ENCODE peak calls at places on chromosomes 1 and 21, in seven cellular contexts. P is fibroblast of pulmonary artery, X is pancreas, Z is A549, S is tibial artery, K is choroid plexus epithelial cell, D is right atrium auricular region. A is an unnamed sample.

GRCh38 chr1:9449106-9449627 is 90.1 kb upstream of the SLC25A33 start:
- DNase-seq in P (peak; percentile 43), X (no peak), Z (no peak), S (peak; percentile 85), K (peak; percentile 52), D (no peak), A (no peak)

GRCh38 chr1:89939693-89940438 is 55.0 kb upstream of the ZNF326 start:
- DNase-seq in P (no peak), X (no peak), Z (no peak), S (no peak), K (no peak), D (no peak), A (no peak)

GRCh38 chr1:180244840-180245239 is 14.8 kb downstream of the LHX4 start:
- DNase-seq in P (no peak), X (no peak), Z (no peak), S (no peak), K (no peak), D (no peak), A (no peak)

GRCh38 chr21:16578912-16579311 is 849.1 kb downstream of the USP25 start:
- DNase-seq in P (peak; percentile 31), X (no peak), Z (no peak), S (no peak), K (peak; percentile 36), D (no peak), A (no peak)

GRCh38 chr1:243301059-243301458 is 45.2 kb downstream of the SDCCAG8 start:
- DNase-seq in P (peak; percentile 28), X (no peak), Z (no peak), S (no peak), K (peak; percentile 87), D (no peak), A (no peak)

GRCh38 chr1:153608742-153609584 is 4.0 kb downstream of the S100A16 start:
- DNase-seq in P (peak; percentile 97), X (no peak), Z (peak; percentile 98), S (peak; percentile 74), K (peak; percentile 85), D (peak; percentile 91), A (peak; percentile 96)

GRCh38 chr1:87104945-87105344 is 190.5 kb downstream of the HS2ST1 start:
- DNase-seq in P (no peak), X (no peak), Z (no peak), S (no peak), K (no peak), D (no peak), A (peak; percentile 28)

GRCh38 chr1:66671472-66671871 is 80.8 kb upstream of the DYNLT5 start:
- DNase-seq in P (no peak), X (no peak), Z (no peak), S (no peak), K (no peak), D (no peak), A (no peak)

GRCh38 chr1:95086949-95087533 is 14.3 kb upstream of the ALG14 start:
- DNase-seq in P (peak; percentile 94), X (peak; percentile 17), Z (peak; percentile 72), S (peak; percentile 37), K (peak; percentile 96), D (peak; percentile 77), A (peak; percentile 55)

GRCh38 chr21:33033094-33033951 is 7.6 kb downstream of the OLIG2 start:
- DNase-seq in P (no peak), X (no peak), Z (no peak), S (no peak), K (no peak), D (no peak), A (no peak)

GRCh38 chr1:27623327-27624212 is 11.4 kb downstream of the FGR start:
- DNase-seq in P (no peak), X (no peak), Z (no peak), S (no peak), K (no peak), D (no peak), A (no peak)

GRCh38 chr1:157770442-157771043 is 6.4 kb downstream of the FCRL2 start:
- DNase-seq in P (no peak), X (no peak), Z (no peak), S (no peak), K (no peak), D (no peak), A (no peak)

GRCh38 chr1:30964706-30965105 is 56.1 kb upstream of the SDC3 start:
- DNase-seq in P (no peak), X (no peak), Z (no peak), S (no peak), K (no peak), D (no peak), A (no peak)

GRCh38 chr1:200131551-200132125 is 104.1 kb downstream of the NR5A2 start:
- DNase-seq in P (no peak), X (no peak), Z (peak; percentile 42), S (no peak), K (peak; percentile 26), D (no peak), A (peak; percentile 6)

GRCh38 chr1:221567859-221568507 is 173.9 kb downstream of the DUSP10 start:
- DNase-seq in P (peak; percentile 8), X (no peak), Z (no peak), S (no peak), K (no peak), D (no peak), A (no peak)

GRCh38 chr1:1202831-1203560 is 3.4 kb downstream of the TNFRSF18 start:
- DNase-seq in P (no peak), X (no peak), Z (no peak), S (no peak), K (no peak), D (no peak), A (peak; percentile 49)

GRCh38 chr21:21301013-21301412 is 302.8 kb downstream of the NCAM2 start:
- DNase-seq in P (no peak), X (no peak), Z (no peak), S (no peak), K (no peak), D (no peak), A (no peak)

GRCh38 chr1:34780528-34780927 is 486 bp upstream of the GJB3 start:
- DNase-seq in P (no peak), X (no peak), Z (no peak), S (peak; percentile 10), K (no peak), D (no peak), A (peak; percentile 60)

DNA sequence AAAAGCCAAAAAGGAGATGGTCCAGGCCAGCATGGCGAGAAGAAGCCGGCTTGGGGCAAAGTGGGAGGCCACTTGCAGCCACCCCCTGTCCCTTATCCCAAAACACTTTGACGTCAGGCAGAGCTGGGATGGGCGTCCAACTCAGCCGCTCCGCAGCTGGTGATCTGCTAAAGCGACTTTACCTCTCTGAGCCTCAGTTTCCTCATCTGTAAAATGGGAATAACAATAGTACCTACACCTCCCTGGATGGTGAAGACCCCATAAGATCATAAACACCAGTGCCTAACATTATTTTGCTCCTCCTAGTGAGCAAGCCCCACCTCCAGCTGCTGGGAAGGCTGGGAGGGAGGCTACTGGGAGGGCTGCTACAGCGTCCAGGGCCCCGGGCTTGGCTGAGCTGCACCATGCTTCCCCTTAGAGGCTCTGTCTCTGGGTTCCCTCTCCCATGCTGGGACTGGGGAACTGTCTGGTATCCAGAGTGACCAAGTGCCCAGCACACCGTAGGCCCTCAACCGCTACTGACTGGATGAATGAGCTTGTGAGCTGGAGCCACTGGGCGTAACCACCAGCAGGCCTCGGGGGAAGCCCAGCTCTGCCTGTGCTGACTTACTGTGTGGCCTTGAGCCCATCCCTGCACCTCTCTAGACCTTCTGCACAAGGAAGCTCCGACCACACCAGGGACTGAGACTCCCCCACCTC is 18.3 kb downstream of the IFFO2 start:
- DNase-seq in P (no peak), X (no peak), Z (no peak), S (no peak), K (no peak), D (no peak), A (no peak)
- H3K4me3 ChIP-seq in P (no peak overlapping the region), X (no peak overlapping the region), Z (no peak overlapping the region), S (no peak overlapping the region), K (no peak overlapping the region), D (no peak overlapping the region), A (no peak overlapping the region)

DNA sequence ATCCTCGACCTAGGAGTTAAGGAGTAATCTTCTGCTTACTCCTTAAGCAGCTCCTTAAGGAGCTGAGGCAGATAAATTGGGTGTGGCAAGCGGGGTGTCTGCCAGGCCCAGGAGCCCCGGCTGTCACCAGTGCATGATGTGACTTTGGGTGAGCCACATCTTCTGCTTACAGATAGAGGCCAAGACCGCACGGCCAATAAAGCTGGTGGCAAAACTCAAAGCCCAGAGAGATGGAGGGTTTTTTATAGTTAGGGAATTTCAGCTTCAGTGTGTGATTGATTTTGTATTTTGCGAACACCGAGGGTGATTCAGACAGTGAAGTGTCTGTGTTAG is 9.8 kb downstream of the MX2 start:
- DNase-seq in P (no peak), X (no peak), Z (no peak), S (no peak), K (no peak), D (no peak), A (no peak)
- TF ChIP-seq CTCF in P (no peak), X (no peak), Z (no peak), S (no peak), K (no peak), D (no peak), A (no peak)

GRCh38 chr1:8133657-8134430 is 107.7 kb upstream of the ERRFI1 start:
- DNase-seq in P (peak; percentile 91), X (peak; percentile 42), Z (no peak), S (peak; percentile 84), K (peak; percentile 96), D (peak; percentile 84), A (peak; percentile 90)
- H3K4me3 ChIP-seq in P (peak overlapping the region; percentile 12), X (no peak overlapping the region), Z (no peak overlapping the region), S (no peak overlapping the region), K (peak overlapping the region; percentile 1), D (no peak overlapping the region), A (no peak overlapping the region)

GRCh38 chr1:11266268-11267074 is 4.1 kb upstream of the MTOR start:
- DNase-seq in P (no peak), X (no peak), Z (no peak), S (no peak), K (no peak), D (no peak), A (no peak)

DNA sequence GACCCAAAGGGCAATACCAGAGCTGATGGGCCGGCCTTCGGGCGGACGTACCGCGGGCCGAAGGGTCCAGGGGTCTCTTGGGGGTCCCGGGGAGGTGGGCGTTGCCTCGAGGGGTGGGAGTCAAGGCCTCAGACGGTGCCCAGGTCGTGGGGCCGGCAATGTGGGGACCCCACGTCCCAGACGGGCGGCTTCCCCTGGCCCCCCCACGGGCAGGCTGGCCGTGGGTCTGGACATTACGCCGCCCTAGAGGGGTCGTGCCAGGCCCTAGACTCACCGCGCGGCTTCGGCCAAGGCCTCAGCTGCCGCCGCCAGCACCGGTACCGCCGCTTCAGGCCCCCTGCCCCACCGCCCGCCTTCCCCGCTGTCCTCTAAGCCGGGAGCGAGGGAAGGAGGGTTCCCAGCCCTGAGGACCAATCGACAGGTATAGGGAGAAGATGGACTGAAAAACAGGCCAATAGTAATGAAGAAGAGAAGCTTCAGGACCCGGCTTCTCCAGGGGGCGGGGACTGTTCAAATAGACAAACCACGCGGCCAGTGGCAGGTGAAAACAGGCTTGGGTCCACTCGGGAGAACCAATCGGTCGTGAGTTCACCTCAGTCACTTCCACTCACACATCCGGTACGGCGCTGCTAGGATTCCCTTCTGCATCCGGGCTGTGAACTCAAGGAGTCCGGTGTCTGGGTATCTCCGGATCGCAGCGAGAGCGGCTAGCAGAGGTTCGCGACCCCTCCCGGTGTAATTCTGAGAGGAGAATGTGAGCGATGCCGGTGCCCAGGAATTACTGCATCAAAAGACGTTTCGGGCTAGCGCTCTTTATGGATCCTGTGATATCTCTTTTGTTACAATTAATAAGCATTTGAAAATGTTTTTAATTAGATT is at the start of gene MTOR:
- DNase-seq in P (peak; percentile 100), X (peak; percentile 99), Z (peak; percentile 94), S (peak; percentile 99), K (peak; percentile 100), D (peak; percentile 100), A (peak; percentile 100)
- TF ChIP-seq CTCF in P (peak; percentile 10), X (no peak), Z (no peak), S (no peak), K (peak; percentile 31), D (no peak), A (peak; percentile 17)

GRCh38 chr1:171434717-171435346 is 50.5 kb upstream of the PRRC2C start:
- DNase-seq in P (peak; percentile 90), X (no peak), Z (peak; percentile 10), S (peak; percentile 73), K (peak; percentile 87), D (peak; percentile 73), A (peak; percentile 92)
- H3K4me3 ChIP-seq in P (peak overlapping the region; percentile 30), X (no peak overlapping the region), Z (no peak overlapping the region), S (no peak overlapping the region), K (no peak overlapping the region), D (no peak overlapping the region), A (no peak overlapping the region)

A was measured in epithelial cell of esophagus.